ENCODE peak calls at places on chromosomes 11 and 22, in four cellular contexts. H, M, A and F are unnamed samples.

GRCh38 chr11:8309862-8310261 is 46.2 kb upstream of the LMO1 start:
- DNase-seq in H (no peak), M (no peak), A (no peak), F (no peak)

GRCh38 chr11:75313457-75314272 is 37.8 kb downstream of the ARRB1 start:
- DNase-seq in A (peak), M (no peak), H (no peak), F (no peak)

GRCh38 chr11:72002841-72003775 is 4.4 kb downstream of the IL18BP start:
- DNase-seq in H (no peak), M (no peak), A (no peak), F (no peak)

GRCh38 chr11:107017433-107018227 is 646 bp downstream of the GUCY1A2 start:
- DNase-seq in H (no peak), A (peak), M (no peak), F (no peak)

GRCh38 chr11:75155570-75156422 is 4.9 kb downstream of the SLCO2B1 start:
- DNase-seq in H (no peak), A (no peak), M (no peak), F (no peak)

GRCh38 chr11:106821291-106821690 is 197.0 kb downstream of the GUCY1A2 start:
- DNase-seq in A (no peak), H (no peak), M (no peak), F (no peak)

GRCh38 chr22:39474351-39474991 is 17.7 kb downstream of the MGAT3 start:
- DNase-seq in H (no peak), M (no peak), A (no peak), F (no peak)

GRCh38 chr11:111440416-111441205 is 61.5 kb upstream of the POU2AF1 start:
- DNase-seq in M (no peak), H (no peak), A (no peak), F (no peak)

GRCh38 chr11:27242591-27242990 is 120.4 kb downstream of the CCDC34 start:
- DNase-seq in A (peak), M (no peak), H (no peak), F (no peak)

GRCh38 chr22:25896098-25896497 is 154.1 kb downstream of the MYO18B start:
- DNase-seq in H (no peak), A (no peak), M (no peak), F (no peak)

GRCh38 chr11:12066799-12067508 is 43.4 kb upstream of the MICAL2 start:
- DNase-seq in M (no peak), H (no peak), A (no peak), F (no peak)

GRCh38 chr22:22479999-22480532 is 28.5 kb downstream of the ZNF280B start:
- DNase-seq in A (peak), M (no peak), H (no peak), F (no peak)

GRCh38 chr11:8011981-8012444 is 24.9 kb downstream of the EIF3F start:
- DNase-seq in M (no peak), A (peak), H (no peak), F (no peak)

GRCh38 chr11:267491-267994 is 10.7 kb upstream of the NLRP6 start:
- DNase-seq in M (peak), A (peak), H (peak), F (peak)